ENCODE peak calls at places on chromosome 18, in seven cellular contexts. X is ascending aorta, A is GM23338, Y is osteocyte, C is GM06990, J is HCT116, S is colonic mucosa. R is an unnamed sample.

GRCh38 chr18:56825312-56825711 is 174.2 kb downstream of the WDR7 start:
- DNase-seq in Y (no peak), A (no peak), S (no peak), X (no peak), C (no peak), J (no peak), R (no peak)

GRCh38 chr18:74373428-74373827 is 57.8 kb downstream of the C18orf63 start:
- DNase-seq in A (no peak), J (no peak), S (peak), C (no peak), Y (peak), X (no peak), R (no peak)

GRCh38 chr18:2572144-2572682 is 856 bp downstream of the NDC80 start:
- DNase-seq in J (no peak), C (peak), X (no peak), S (no peak), A (no peak), Y (no peak), R (no peak)

GRCh38 chr18:50642439-50642838 is 82.6 kb downstream of the MAPK4 start:
- DNase-seq in A (no peak), Y (no peak), C (no peak), J (no peak), X (no peak), S (no peak), R (no peak)

GRCh38 chr18:57728941-57729511 is 74.1 kb downstream of the ATP8B1 start:
- DNase-seq in A (no peak), X (no peak), Y (no peak), S (peak), J (no peak), C (no peak), R (no peak)

GRCh38 chr18:45777393-45777792 is 48.1 kb upstream of the SIGLEC15 start:
- DNase-seq in C (no peak), J (no peak), S (no peak), A (no peak), Y (no peak), X (no peak), R (no peak)

GRCh38 chr18:72871091-72871490 is 3.3 kb upstream of the NETO1 start:
- DNase-seq in Y (no peak), A (no peak), J (no peak), C (no peak), S (no peak), X (no peak), R (no peak)

GRCh38 chr18:36302676-36303075 is 5.2 kb downstream of the FHOD3 start:
- DNase-seq in A (no peak), X (no peak), Y (no peak), C (no peak), J (no peak), S (no peak), R (no peak)

GRCh38 chr18:67515987-67516431 is 511 bp downstream of the DSEL start:
- DNase-seq in C (peak), S (peak), J (no peak), A (peak), Y (peak), X (peak), R (peak)

GRCh38 chr18:57657566-57657965 is 35.9 kb upstream of the NARS1 start:
- DNase-seq in X (no peak), J (no peak), S (no peak), A (no peak), Y (no peak), C (no peak), R (no peak)

GRCh38 chr18:24937624-24938285 is 414.2 kb downstream of the ZNF521 start:
- DNase-seq in J (no peak), C (no peak), S (no peak), Y (no peak), X (no peak), A (no peak), R (no peak)

GRCh38 chr18:60978338-60978737 is 354.9 kb upstream of the CDH20 start:
- DNase-seq in X (no peak), C (no peak), A (peak), Y (no peak), S (no peak), J (no peak), R (no peak)

GRCh38 chr18:24089059-24089458 is 49.8 kb upstream of the CABYR start:
- DNase-seq in Y (no peak), C (no peak), J (no peak), S (no peak), A (no peak), X (no peak), R (no peak)

GRCh38 chr18:50813353-50813752 is 6.5 kb downstream of the MRO start:
- DNase-seq in X (no peak), S (no peak), A (no peak), Y (no peak), C (no peak), J (no peak), R (no peak)

GRCh38 chr18:61322265-61322873 is 10.9 kb upstream of the CDH20 start:
- DNase-seq in A (peak), Y (peak), X (no peak), S (peak), J (peak), C (peak), R (peak)

GRCh38 chr18:65415167-65415566 is 335.6 kb upstream of the CDH7 start:
- DNase-seq in S (no peak), A (peak), Y (no peak), J (no peak), C (no peak), X (no peak), R (no peak)

GRCh38 chr18:2920546-2921343 is 73.9 kb downstream of the EMILIN2 start:
- DNase-seq in S (no peak), A (no peak), Y (peak), X (no peak), J (no peak), C (no peak), R (no peak)

GRCh38 chr18:23077493-23078256 is 57.6 kb upstream of the CABLES1 start:
- DNase-seq in J (no peak), Y (no peak), A (peak), X (no peak), C (no peak), S (no peak), R (no peak)

GRCh38 chr18:70414315-70414714 is 125.5 kb downstream of the SOCS6 start:
- DNase-seq in C (no peak), S (no peak), Y (no peak), A (no peak), X (no peak), J (no peak), R (no peak)

GRCh38 chr18:29309352-29309751 is 1132.4 kb upstream of the CDH2 start:
- DNase-seq in A (no peak), Y (no peak), S (no peak), X (no peak), J (no peak), C (no peak), R (no peak)

GRCh38 chr18:79404567-79404910 is 8.8 kb downstream of the NFATC1 start:
- DNase-seq in X (no peak), Y (no peak), J (no peak), S (no peak), A (no peak), C (no peak), R (no peak)

GRCh38 chr18:58218111-58218510 is 174.1 kb downstream of the NEDD4L start:
- DNase-seq in J (no peak), A (no peak), C (no peak), Y (no peak), S (peak), X (no peak), R (no peak)

GRCh38 chr18:12246849-12247808 is 7.0 kb upstream of the CIDEA start:
- DNase-seq in J (no peak), C (no peak), X (no peak), Y (peak), A (peak), S (no peak), R (no peak)

GRCh38 chr18:33716061-33716683 is 138.2 kb downstream of the ASXL3 start:
- DNase-seq in Y (no peak), A (peak), S (no peak), J (no peak), C (peak), X (no peak), R (no peak)

DNA sequence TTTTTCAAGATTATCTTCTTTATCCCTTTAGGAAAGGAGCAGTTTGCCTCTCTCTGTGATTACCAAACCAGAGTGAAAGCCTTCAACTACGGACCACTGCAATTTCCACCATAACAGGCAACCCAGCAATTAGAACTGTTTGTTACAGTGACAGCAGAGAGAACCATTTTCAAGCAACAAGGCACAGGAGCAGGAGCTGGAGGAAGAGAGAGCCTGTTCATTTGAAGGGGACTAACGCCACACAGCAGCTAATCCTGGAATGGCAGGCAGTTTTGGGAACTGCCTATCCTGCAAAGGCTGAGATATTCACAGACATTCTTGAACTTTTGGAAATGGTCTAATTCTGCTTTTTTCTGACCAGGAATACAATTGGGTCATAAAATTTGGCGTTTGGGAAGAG is 1541.9 kb upstream of the PIK3C3 start:
- DNase-seq in A (peak), J (no peak), S (peak), Y (no peak), X (no peak), C (no peak), R (no peak)
- TF ChIP-seq CTCF in A (peak), J (no peak), S (peak), Y (peak), X (no peak), C (no peak), R (no peak)

GRCh38 chr18:26521617-26522016 is 26.7 kb downstream of the KCTD1 start:
- DNase-seq in A (no peak), Y (no peak), J (no peak), C (no peak), S (no peak), X (no peak), R (no peak)
- TF ChIP-seq CTCF in A (no peak), Y (no peak), J (no peak), C (no peak), S (no peak), X (no peak), R (no peak)

GRCh38 chr18:30997223-30997622 is 45.3 kb downstream of the DSC3 start:
- DNase-seq in C (no peak), Y (no peak), S (no peak), A (no peak), J (no peak), X (no peak), R (no peak)

GRCh38 chr18:30999887-31000628 is 42.5 kb downstream of the DSC3 start:
- DNase-seq in A (peak), C (no peak), X (no peak), Y (no peak), S (no peak), J (no peak), R (no peak)

DNA sequence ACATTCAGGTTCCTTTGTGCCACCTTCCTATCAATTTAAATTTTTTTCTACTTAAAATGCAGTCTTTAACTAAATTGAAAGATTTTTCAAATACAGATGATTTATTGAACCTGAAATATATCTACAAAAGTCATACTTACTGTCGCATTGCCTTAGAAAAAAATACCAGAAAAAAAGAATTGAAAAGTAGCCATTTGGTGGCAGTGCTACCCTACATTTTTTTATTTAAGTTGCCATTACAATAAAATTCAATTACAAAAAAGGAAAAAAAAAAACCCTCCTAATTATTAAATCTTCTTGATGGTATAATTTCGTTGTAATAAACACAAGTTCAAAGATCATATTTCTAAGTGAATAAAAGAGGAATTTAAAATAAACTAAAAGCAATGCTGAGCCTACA is 43.4 kb downstream of the DSC3 start:
- DNase-seq in S (no peak), J (no peak), Y (no peak), A (no peak), X (no peak), C (no peak), R (no peak)
- TF ChIP-seq CTCF in S (no peak), J (peak), Y (peak), A (peak), X (peak), C (peak), R (no peak)

GRCh38 chr18:8699126-8699525 is 6.2 kb upstream of the MTCL1 start:
- DNase-seq in S (no peak), Y (no peak), X (no peak), C (no peak), J (no peak), A (no peak), R (no peak)

GRCh38 chr18:8699948-8700347 is 5.4 kb upstream of the MTCL1 start:
- DNase-seq in X (no peak), Y (no peak), S (no peak), J (no peak), C (no peak), A (no peak), R (no peak)

GRCh38 chr18:8694891-8695290 is 10.5 kb upstream of the MTCL1 start:
- DNase-seq in C (no peak), A (no peak), Y (peak), S (no peak), J (no peak), X (no peak), R (no peak)

GRCh38 chr18:8695932-8696510 is 9.3 kb upstream of the MTCL1 start:
- DNase-seq in X (no peak), Y (no peak), A (no peak), C (no peak), S (no peak), J (no peak), R (no peak)

GRCh38 chr18:8696749-8697211 is 8.6 kb upstream of the MTCL1 start:
- DNase-seq in C (no peak), J (peak), Y (peak), S (peak), X (peak), A (peak), R (peak)
- TF ChIP-seq CTCF in C (peak), J (peak), Y (peak), S (peak), X (peak), A (peak), R (peak)